ENCODE peak calls at places on chromosomes 1 and 21, in four cellular contexts. D is BJ, U is adrenal gland, Y is A549. C is an unnamed sample.

GRCh38 chr1:157092831-157093230 is 6.8 kb downstream of the ETV3L start:
- DNase-seq in D (no peak), U (peak), Y (no peak), C (peak)

GRCh38 chr21:32735524-32735923 is 7.7 kb upstream of the SYNJ1 start:
- DNase-seq in D (no peak), U (no peak), Y (no peak), C (no peak)

GRCh38 chr1:32702599-32703478 is at the start of gene SYNC:
- DNase-seq in D (peak), U (no peak), Y (peak), C (no peak)

GRCh38 chr1:118960567-118961136 is 27.5 kb downstream of the TBX15 start:
- DNase-seq in D (peak), U (peak), Y (peak), C (peak)

GRCh38 chr1:5611431-5611830 is 380.8 kb downstream of the NPHP4 start:
- DNase-seq in D (no peak), U (no peak), Y (no peak), C (no peak)

GRCh38 chr1:240414237-240414636 is 197.7 kb downstream of the GREM2 start:
- DNase-seq in D (no peak), U (no peak), Y (no peak), C (peak)

GRCh38 chr1:100585774-100586173 is 47.8 kb downstream of the GPR88 start:
- DNase-seq in D (peak), U (no peak), Y (no peak), C (no peak)

GRCh38 chr1:161200421-161200991 is 1.7 kb upstream of the ADAMTS4 start:
- DNase-seq in D (no peak), U (no peak), Y (no peak), C (no peak)

DNA sequence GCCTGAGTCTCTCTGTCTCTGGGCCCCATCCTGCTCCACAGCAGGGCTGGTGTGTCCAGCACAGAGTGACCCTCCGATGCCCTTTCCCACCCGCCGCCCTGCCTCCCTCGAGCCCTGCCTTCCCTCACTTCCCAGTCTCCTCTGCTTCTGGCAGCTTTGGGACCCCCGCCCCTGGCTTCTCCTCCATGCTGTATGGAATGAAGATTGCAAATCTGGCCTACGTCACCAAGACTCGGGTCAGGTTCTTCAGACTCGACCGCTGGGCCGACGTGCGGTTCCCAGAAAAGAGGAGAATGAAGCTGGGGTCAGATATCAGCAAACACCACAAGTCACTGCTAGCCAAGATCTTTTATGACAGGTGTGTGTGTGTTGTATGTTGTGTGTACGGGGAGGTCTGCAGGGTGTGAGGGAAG is 14.3 kb downstream of the MOV10 start:
- DNase-seq in D (no peak), U (no peak), Y (no peak), C (peak)
- H3K4me3 ChIP-seq in D (no peak), U (no peak), Y (no peak), C (no peak)

DNA sequence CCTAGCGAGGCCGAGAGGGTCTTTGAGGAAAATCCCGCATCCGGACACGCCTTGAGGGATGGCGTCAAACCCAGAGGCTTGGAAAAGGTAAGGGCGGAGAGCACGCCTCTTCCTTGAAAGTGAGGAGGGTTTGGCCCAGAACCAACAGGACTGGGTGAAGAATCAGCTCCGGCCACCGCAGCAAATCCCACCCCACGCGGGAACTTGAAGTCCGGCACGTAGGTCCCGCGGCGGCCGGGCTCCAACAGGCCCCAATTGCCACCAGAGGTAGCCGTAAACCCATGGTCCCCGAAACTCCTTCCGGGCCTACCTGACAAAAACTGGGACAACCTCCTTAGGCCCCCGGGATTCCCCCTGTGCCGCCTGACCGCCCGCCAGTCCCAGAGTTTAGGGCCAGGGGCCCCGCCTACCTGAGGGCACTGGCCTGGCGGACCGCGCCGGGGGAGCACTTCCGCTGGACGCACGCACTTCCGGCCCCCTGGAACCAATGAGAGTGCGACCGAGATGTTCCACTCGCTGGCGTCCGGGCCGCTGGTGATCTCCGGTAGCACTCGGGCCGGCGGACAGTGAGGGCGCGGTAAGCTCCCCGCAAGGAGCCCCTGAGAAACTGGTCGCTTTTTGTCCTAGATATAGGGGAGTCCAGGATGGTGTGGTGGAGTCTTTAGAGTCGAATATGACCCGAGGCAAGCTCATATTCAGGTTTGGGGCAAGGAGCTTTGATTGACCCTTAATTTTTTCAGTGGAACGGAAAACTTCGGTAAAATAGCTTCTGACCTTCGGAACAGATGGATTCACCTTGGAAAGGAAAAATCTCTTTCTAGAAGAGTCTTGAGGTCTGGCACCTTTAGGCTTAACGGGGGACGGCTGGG is at the start of the genes LZIC and NMNAT1:
- DNase-seq in D (peak), U (peak), Y (peak), C (peak)
- TF ChIP-seq CTCF in D (no peak), U (no peak), Y (no peak), C (no peak)

GRCh38 chr1:207868769-207869721 is 41.9 kb downstream of the CD34 start:
- DNase-seq in D (no peak), U (peak), Y (peak), C (peak)
- H3K4me3 ChIP-seq in D (peak), U (peak), Y (peak), C (peak)

DNA sequence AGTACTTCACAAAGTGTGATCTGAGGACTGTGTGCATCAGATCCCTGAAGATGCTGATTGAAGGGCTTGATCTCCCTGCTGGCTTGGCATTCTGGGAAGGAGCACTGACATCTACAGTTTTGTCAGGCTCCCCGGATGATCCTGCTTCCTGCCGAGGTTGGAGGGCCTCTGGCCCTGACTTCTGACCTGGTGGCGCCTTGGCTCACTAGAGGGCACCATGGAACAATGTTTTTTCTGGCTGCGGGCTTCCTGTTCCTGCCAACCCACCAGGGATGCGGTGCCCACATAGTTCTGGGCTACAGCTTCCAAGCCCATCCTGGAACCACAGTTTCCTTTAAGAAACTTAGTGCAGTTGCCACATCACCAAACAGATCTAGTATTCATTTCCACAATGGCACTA is 38.8 kb upstream of the RASAL2 start:
- DNase-seq in D (no peak), U (peak), Y (peak), C (no peak)
- TF ChIP-seq CTCF in D (no peak), U (no peak), Y (peak), C (peak)

GRCh38 chr1:233575450-233575849 is 38.5 kb upstream of the KCNK1 start:
- DNase-seq in D (no peak), U (no peak), Y (no peak), C (no peak)
- H3K4me3 ChIP-seq in D (no peak), U (no peak), Y (no peak), C (no peak)

DNA sequence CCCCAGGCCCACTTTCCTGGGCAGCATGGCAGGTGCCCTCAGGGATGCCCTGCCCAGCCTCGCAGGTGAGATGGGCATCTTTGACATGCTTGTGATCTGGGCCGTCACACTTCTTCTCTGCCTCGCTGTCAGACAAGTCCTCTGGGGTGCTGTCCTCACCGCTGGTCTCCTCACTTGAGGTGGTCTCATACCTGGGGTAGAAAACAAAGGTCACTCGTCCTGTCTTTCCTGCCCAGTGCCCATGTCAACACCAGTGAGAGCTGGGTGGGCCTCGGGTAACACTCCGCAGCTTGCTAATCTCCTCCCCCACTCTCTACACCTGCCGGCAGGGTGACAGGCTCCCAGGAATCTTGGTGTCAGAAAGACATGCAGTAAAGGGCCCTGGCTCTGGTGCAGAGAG is 50.9 kb downstream of the KANK4 start:
- DNase-seq in D (no peak), U (no peak), Y (no peak), C (no peak)
- TF ChIP-seq CTCF in D (no peak), U (no peak), Y (no peak), C (no peak)

DNA sequence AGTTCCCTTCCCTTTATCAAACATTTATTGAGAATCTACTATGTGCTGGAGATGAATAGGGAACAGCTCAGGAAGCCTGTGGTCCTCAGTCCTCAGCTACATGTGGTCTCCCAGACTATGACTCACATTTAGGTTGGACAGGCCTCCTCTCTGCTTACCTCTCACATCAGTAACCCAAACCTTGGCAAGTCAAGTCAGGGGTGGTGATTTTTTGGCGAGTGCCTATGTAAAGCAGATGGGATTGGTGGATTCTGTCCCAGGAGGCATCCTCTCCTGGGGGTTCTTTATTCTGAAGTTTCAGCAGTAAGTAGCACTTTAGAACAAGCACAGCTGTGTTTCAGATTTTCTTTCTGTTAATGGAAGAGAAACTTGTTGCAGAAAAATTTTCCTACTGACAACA is 241.3 kb downstream of the PRDM2 start:
- DNase-seq in D (no peak), U (no peak), Y (no peak), C (no peak)
- H3K4me3 ChIP-seq in D (no peak), U (no peak), Y (no peak), C (no peak)

GRCh38 chr1:63674238-63674864 is 81.1 kb downstream of the PGM1 start:
- DNase-seq in D (no peak), U (peak), Y (peak), C (peak)

GRCh38 chr1:63669151-63669961 is 76.1 kb downstream of the PGM1 start:
- DNase-seq in D (no peak), U (no peak), Y (no peak), C (no peak)

GRCh38 chr1:63671514-63671913 is 78.3 kb downstream of the PGM1 start:
- DNase-seq in D (no peak), U (no peak), Y (no peak), C (no peak)

GRCh38 chr1:63668298-63668697 is 75.1 kb downstream of the PGM1 start:
- DNase-seq in D (no peak), U (no peak), Y (no peak), C (peak)

DNA sequence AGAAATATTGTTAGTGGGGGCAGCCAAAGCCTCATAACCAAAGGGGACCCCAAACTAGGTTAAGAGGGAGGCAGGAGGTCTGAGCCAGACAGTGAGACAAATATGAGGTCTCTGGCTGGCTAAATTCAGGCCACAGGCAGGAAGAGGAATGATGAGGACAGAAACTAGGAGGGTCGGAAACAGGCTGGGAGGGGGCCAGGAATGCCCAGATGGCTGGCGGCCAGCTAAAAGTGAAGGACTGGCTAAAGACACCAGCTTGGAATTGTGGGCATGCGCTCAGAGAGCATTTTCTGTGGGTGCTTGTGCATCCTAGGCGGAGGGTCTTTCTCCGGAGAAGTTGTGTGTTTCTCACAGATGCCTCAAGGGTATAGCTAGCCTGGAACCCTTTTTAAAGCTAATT is 77.0 kb downstream of the PGM1 start:
- DNase-seq in D (no peak), U (no peak), Y (no peak), C (no peak)
- TF ChIP-seq CTCF in D (no peak), U (no peak), Y (no peak), C (no peak)

DNA sequence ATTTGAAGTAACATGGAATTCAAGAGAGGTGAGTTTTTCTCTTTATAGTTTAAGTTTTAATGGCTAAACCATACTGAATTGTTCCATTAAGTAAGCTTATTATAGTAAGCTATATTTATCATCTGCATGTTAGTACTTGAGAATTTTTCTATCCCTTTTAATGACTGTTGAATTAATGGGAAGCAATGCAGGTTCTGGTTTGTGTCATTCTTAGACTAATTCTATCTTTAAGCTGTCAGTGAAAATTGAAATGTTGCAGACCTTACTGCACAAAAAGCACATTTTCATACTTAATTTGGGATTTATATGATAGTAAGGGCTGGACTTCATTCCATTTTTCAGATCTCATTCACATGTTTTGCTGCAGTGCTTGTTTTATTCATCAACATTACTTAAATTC is 25.9 kb downstream of the SRSF11 start:
- DNase-seq in D (no peak), U (no peak), Y (no peak), C (peak)
- H3K4me3 ChIP-seq in D (no peak), U (no peak), Y (no peak), C (no peak)

DNA sequence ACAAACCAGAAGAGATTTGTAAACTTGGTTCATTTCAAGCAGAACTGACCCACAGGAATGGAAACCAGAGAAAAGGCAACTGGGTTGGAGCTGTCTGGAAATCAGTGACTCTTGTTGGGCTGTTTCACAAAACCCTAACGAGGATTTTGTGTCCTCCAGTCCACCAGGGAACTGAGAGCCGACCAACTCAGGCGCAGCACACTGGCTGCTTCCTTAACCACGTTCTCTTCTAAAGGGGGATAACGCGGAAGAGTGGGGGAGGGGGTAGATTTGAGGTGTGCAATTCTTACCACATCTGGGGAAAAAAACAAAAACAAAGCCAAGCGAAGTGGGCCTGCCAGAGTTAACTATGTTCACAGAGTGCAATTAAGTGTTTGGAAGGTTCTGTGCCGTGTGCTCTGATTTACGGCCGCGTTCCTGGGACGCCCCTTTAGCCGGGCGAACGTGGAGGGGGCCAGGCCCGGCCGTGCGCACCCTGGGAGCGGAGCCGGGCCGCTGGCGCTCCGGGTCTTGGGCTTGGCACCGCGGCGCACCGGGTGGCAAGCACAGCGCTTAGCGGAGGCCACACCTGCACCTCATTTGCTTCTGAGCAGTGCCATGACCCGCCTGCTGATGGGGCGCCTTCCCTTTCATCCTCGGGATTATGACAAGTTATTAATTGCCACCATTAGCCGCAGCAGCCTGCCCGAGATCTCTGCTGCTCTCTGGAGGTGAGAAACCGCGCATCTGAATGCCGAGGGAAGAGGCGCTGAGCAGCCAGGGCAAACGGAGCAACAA is 248.6 kb upstream of the FOXD3 start:
- DNase-seq in D (no peak), U (no peak), Y (no peak), C (no peak)
- TF ChIP-seq CTCF in D (no peak), U (no peak), Y (no peak), C (no peak)

C was measured in fibroblast of villous mesenchyme.